ENCODE peak calls at places on chromosomes 5 and 9, in seven cellular contexts. One of them, this sample, is unnamed.

GRCh38 chr5:59813761-59814562 is 79.6 kb downstream of the PDE4D start:
- DNase-seq in stimulated activated naive B cell treated with anti-CD40 and anti-IgM and Interleukin-4, amounts not matched to agents 10 μg/mL and 1 μg/mL and 100 μg/mL, for 72 hours: peak
- DNase-seq in fibroblast of lung: peak
- DNase-seq in activated T-helper 1 cell treated with anti-CD3 and anti-CD28 coated beads, Interleukin-2, amount 50 U/mL, for 16 hours: no peak
- DNase-seq in left ventricle myocardium inferior: no peak
- DNase-seq in D721Med: no peak
- DNase-seq in sciatic nerve: no peak
- DNase-seq in this sample: no peak

GRCh38 chr5:38540348-38540747 is 16.1 kb downstream of the LIFR start:
- DNase-seq in stimulated activated naive B cell treated with anti-CD40 and anti-IgM and Interleukin-4, amounts not matched to agents 10 μg/mL and 1 μg/mL and 100 μg/mL, for 72 hours: no peak
- DNase-seq in fibroblast of lung: no peak
- DNase-seq in activated T-helper 1 cell treated with anti-CD3 and anti-CD28 coated beads, Interleukin-2, amount 50 U/mL, for 16 hours: no peak
- DNase-seq in left ventricle myocardium inferior: peak
- DNase-seq in D721Med: no peak
- DNase-seq in sciatic nerve: no peak
- DNase-seq in this sample: no peak

GRCh38 chr5:144309265-144309664 is 138.6 kb downstream of the KCTD16 start:
- DNase-seq in stimulated activated naive B cell treated with anti-CD40 and anti-IgM and Interleukin-4, amounts not matched to agents 10 μg/mL and 1 μg/mL and 100 μg/mL, for 72 hours: no peak
- DNase-seq in fibroblast of lung: peak
- DNase-seq in activated T-helper 1 cell treated with anti-CD3 and anti-CD28 coated beads, Interleukin-2, amount 50 U/mL, for 16 hours: no peak
- DNase-seq in left ventricle myocardium inferior: no peak
- DNase-seq in D721Med: no peak
- DNase-seq in sciatic nerve: no peak
- DNase-seq in this sample: no peak

GRCh38 chr5:36180556-36181350 is 28.8 kb downstream of the SKP2 start:
- DNase-seq in stimulated activated naive B cell treated with anti-CD40 and anti-IgM and Interleukin-4, amounts not matched to agents 10 μg/mL and 1 μg/mL and 100 μg/mL, for 72 hours: no peak
- DNase-seq in fibroblast of lung: no peak
- DNase-seq in activated T-helper 1 cell treated with anti-CD3 and anti-CD28 coated beads, Interleukin-2, amount 50 U/mL, for 16 hours: no peak
- DNase-seq in left ventricle myocardium inferior: no peak
- DNase-seq in D721Med: no peak
- DNase-seq in sciatic nerve: no peak
- DNase-seq in this sample: no peak

GRCh38 chr9:136444102-136444501 is 4.5 kb upstream of the INPP5E start:
- DNase-seq in stimulated activated naive B cell treated with anti-CD40 and anti-IgM and Interleukin-4, amounts not matched to agents 10 μg/mL and 1 μg/mL and 100 μg/mL, for 72 hours: no peak
- DNase-seq in fibroblast of lung: no peak
- DNase-seq in activated T-helper 1 cell treated with anti-CD3 and anti-CD28 coated beads, Interleukin-2, amount 50 U/mL, for 16 hours: no peak
- DNase-seq in left ventricle myocardium inferior: no peak
- DNase-seq in D721Med: no peak
- DNase-seq in sciatic nerve: no peak
- DNase-seq in this sample: no peak

GRCh38 chr9:111914749-111915424 is 18.3 kb downstream of the UGCG start:
- DNase-seq in stimulated activated naive B cell treated with anti-CD40 and anti-IgM and Interleukin-4, amounts not matched to agents 10 μg/mL and 1 μg/mL and 100 μg/mL, for 72 hours: no peak
- DNase-seq in fibroblast of lung: no peak
- DNase-seq in activated T-helper 1 cell treated with anti-CD3 and anti-CD28 coated beads, Interleukin-2, amount 50 U/mL, for 16 hours: no peak
- DNase-seq in left ventricle myocardium inferior: no peak
- DNase-seq in D721Med: no peak
- DNase-seq in sciatic nerve: no peak
- DNase-seq in this sample: no peak

GRCh38 chr9:123365287-123365880 is 9.4 kb downstream of the CRB2 start:
- DNase-seq in stimulated activated naive B cell treated with anti-CD40 and anti-IgM and Interleukin-4, amounts not matched to agents 10 μg/mL and 1 μg/mL and 100 μg/mL, for 72 hours: no peak
- DNase-seq in fibroblast of lung: no peak
- DNase-seq in activated T-helper 1 cell treated with anti-CD3 and anti-CD28 coated beads, Interleukin-2, amount 50 U/mL, for 16 hours: no peak
- DNase-seq in left ventricle myocardium inferior: no peak
- DNase-seq in D721Med: no peak
- DNase-seq in sciatic nerve: no peak
- DNase-seq in this sample: no peak

GRCh38 chr5:57889558-57889957 is 406.9 kb upstream of the ACTBL2 start:
- DNase-seq in stimulated activated naive B cell treated with anti-CD40 and anti-IgM and Interleukin-4, amounts not matched to agents 10 μg/mL and 1 μg/mL and 100 μg/mL, for 72 hours: no peak
- DNase-seq in fibroblast of lung: peak
- DNase-seq in activated T-helper 1 cell treated with anti-CD3 and anti-CD28 coated beads, Interleukin-2, amount 50 U/mL, for 16 hours: no peak
- DNase-seq in left ventricle myocardium inferior: no peak
- DNase-seq in D721Med: no peak
- DNase-seq in sciatic nerve: no peak
- DNase-seq in this sample: no peak

GRCh38 chr5:180626661-180627385 is 22.6 kb downstream of the FLT4 start:
- DNase-seq in stimulated activated naive B cell treated with anti-CD40 and anti-IgM and Interleukin-4, amounts not matched to agents 10 μg/mL and 1 μg/mL and 100 μg/mL, for 72 hours: no peak
- DNase-seq in fibroblast of lung: no peak
- DNase-seq in activated T-helper 1 cell treated with anti-CD3 and anti-CD28 coated beads, Interleukin-2, amount 50 U/mL, for 16 hours: no peak
- DNase-seq in left ventricle myocardium inferior: no peak
- DNase-seq in D721Med: no peak
- DNase-seq in sciatic nerve: no peak
- DNase-seq in this sample: no peak

GRCh38 chr5:57037355-57037754 is 85.4 kb upstream of the MIER3 start:
- DNase-seq in stimulated activated naive B cell treated with anti-CD40 and anti-IgM and Interleukin-4, amounts not matched to agents 10 μg/mL and 1 μg/mL and 100 μg/mL, for 72 hours: no peak
- DNase-seq in fibroblast of lung: no peak
- DNase-seq in activated T-helper 1 cell treated with anti-CD3 and anti-CD28 coated beads, Interleukin-2, amount 50 U/mL, for 16 hours: no peak
- DNase-seq in left ventricle myocardium inferior: no peak
- DNase-seq in D721Med: no peak
- DNase-seq in sciatic nerve: no peak
- DNase-seq in this sample: no peak

GRCh38 chr9:121278535-121279169 is 10.7 kb downstream of the GSN start:
- DNase-seq in stimulated activated naive B cell treated with anti-CD40 and anti-IgM and Interleukin-4, amounts not matched to agents 10 μg/mL and 1 μg/mL and 100 μg/mL, for 72 hours: no peak
- DNase-seq in fibroblast of lung: peak
- DNase-seq in activated T-helper 1 cell treated with anti-CD3 and anti-CD28 coated beads, Interleukin-2, amount 50 U/mL, for 16 hours: no peak
- DNase-seq in left ventricle myocardium inferior: no peak
- DNase-seq in D721Med: no peak
- DNase-seq in sciatic nerve: peak
- DNase-seq in this sample: peak

GRCh38 chr9:92640398-92641091 is 29.4 kb downstream of the IPPK start:
- DNase-seq in stimulated activated naive B cell treated with anti-CD40 and anti-IgM and Interleukin-4, amounts not matched to agents 10 μg/mL and 1 μg/mL and 100 μg/mL, for 72 hours: no peak
- DNase-seq in fibroblast of lung: no peak
- DNase-seq in activated T-helper 1 cell treated with anti-CD3 and anti-CD28 coated beads, Interleukin-2, amount 50 U/mL, for 16 hours: no peak
- DNase-seq in left ventricle myocardium inferior: no peak
- DNase-seq in D721Med: no peak
- DNase-seq in sciatic nerve: no peak
- DNase-seq in this sample: no peak

GRCh38 chr5:154084255-154084654 is 45.5 kb downstream of the MFAP3 start:
- DNase-seq in stimulated activated naive B cell treated with anti-CD40 and anti-IgM and Interleukin-4, amounts not matched to agents 10 μg/mL and 1 μg/mL and 100 μg/mL, for 72 hours: no peak
- DNase-seq in fibroblast of lung: no peak
- DNase-seq in activated T-helper 1 cell treated with anti-CD3 and anti-CD28 coated beads, Interleukin-2, amount 50 U/mL, for 16 hours: no peak
- DNase-seq in left ventricle myocardium inferior: no peak
- DNase-seq in D721Med: no peak
- DNase-seq in sciatic nerve: no peak
- DNase-seq in this sample: no peak